ENCODE peak calls at places on chromosome 4, in five cellular contexts. K is fibroblast of mammary gland, Y is BE2C, C is cardiac muscle cell, X is cardiac fibroblast. A is an unnamed sample.

GRCh38 chr4:152087335-152087734 is 326.5 kb upstream of the GATB start:
- DNase-seq in C (no peak), Y (no peak), X (no peak), K (no peak), A (no peak)

GRCh38 chr4:8558080-8558960 is 21.9 kb upstream of the GPR78 start:
- DNase-seq in X (peak; percentile 29), K (no peak), C (peak; percentile 9), Y (no peak), A (no peak)

GRCh38 chr4:2948895-2949781 is 14.1 kb downstream of the NOP14 start:
- DNase-seq in Y (no peak), K (peak; percentile 30), C (peak; percentile 33), X (peak; percentile 43), A (peak; percentile 78)

GRCh38 chr4:101753702-101754101 is 36.8 kb upstream of the BANK1 start:
- DNase-seq in X (peak; percentile 63), C (peak; percentile 56), Y (no peak), K (peak; percentile 63), A (no peak)

GRCh38 chr4:24736066-24736465 is 59.3 kb upstream of the SOD3 start:
- DNase-seq in K (peak; percentile 52), X (peak; percentile 53), C (peak; percentile 64), Y (no peak), A (no peak)

GRCh38 chr4:16026155-16026761 is 57.6 kb downstream of the PROM1 start:
- DNase-seq in C (peak; percentile 78), Y (peak; percentile 30), K (peak; percentile 69), X (peak; percentile 75), A (peak; percentile 41)

GRCh38 chr4:101366331-101366730 is 19.0 kb upstream of the PPP3CA start:
- DNase-seq in C (peak; percentile 41), X (peak; percentile 33), K (no peak), Y (no peak), A (no peak)

GRCh38 chr4:87939978-87940690 is 35.4 kb upstream of the SPP1 start:
- DNase-seq in X (no peak), K (no peak), C (no peak), Y (no peak), A (no peak)

GRCh38 chr4:186946682-186947294 is 223.1 kb upstream of the FAT1 start:
- DNase-seq in X (peak; percentile 14), Y (peak; percentile 53), C (peak; percentile 32), K (peak; percentile 18), A (no peak)

GRCh38 chr4:150501019-150501727 is 80.8 kb upstream of the MAB21L2 start:
- DNase-seq in C (peak; percentile 87), X (peak; percentile 96), K (peak; percentile 95), Y (no peak), A (no peak)

GRCh38 chr4:121358473-121358872 is 22.3 kb downstream of the QRFPR start:
- DNase-seq in Y (no peak), C (peak; percentile 76), K (peak; percentile 78), X (peak; percentile 77), A (no peak)

GRCh38 chr4:143232277-143232676 is 47.6 kb downstream of the USP38 start:
- DNase-seq in C (no peak), K (no peak), X (no peak), Y (no peak), A (no peak)

GRCh38 chr4:168854216-168854921 is 155.7 kb downstream of the CBR4 start:
- DNase-seq in K (peak; percentile 89), Y (no peak), C (no peak), X (peak; percentile 53), A (no peak)

GRCh38 chr4:107564326-107564725 is 155.7 kb downstream of the PAPSS1 start:
- DNase-seq in X (peak; percentile 22), C (peak; percentile 65), Y (no peak), K (peak; percentile 1), A (no peak)

GRCh38 chr4:137638934-137639333 is 106.6 kb upstream of the PCDH18 start:
- DNase-seq in C (no peak), X (no peak), K (no peak), Y (no peak), A (no peak)

GRCh38 chr4:95219109-95219508 is 329.7 kb downstream of the UNC5C start:
- DNase-seq in Y (no peak), K (peak; percentile 86), C (peak; percentile 28), X (peak; percentile 92), A (no peak)

GRCh38 chr4:168848112-168848511 is 161.9 kb downstream of the CBR4 start:
- DNase-seq in X (peak; percentile 59), C (peak; percentile 53), Y (peak; percentile 45), K (peak; percentile 51), A (peak; percentile 40)

GRCh38 chr4:71283642-71284257 is 55.1 kb upstream of the SLC4A4 start:
- DNase-seq in X (no peak), K (no peak), Y (no peak), C (no peak), A (no peak)

GRCh38 chr4:96004341-96004740 is 164.4 kb downstream of the PDHA2 start:
- DNase-seq in C (no peak), X (no peak), Y (no peak), K (no peak), A (no peak)

GRCh38 chr4:59571805-59572430 is 1628.2 kb upstream of the ADGRL3 start:
- DNase-seq in Y (no peak), C (no peak), K (no peak), X (no peak), A (no peak)

DNA sequence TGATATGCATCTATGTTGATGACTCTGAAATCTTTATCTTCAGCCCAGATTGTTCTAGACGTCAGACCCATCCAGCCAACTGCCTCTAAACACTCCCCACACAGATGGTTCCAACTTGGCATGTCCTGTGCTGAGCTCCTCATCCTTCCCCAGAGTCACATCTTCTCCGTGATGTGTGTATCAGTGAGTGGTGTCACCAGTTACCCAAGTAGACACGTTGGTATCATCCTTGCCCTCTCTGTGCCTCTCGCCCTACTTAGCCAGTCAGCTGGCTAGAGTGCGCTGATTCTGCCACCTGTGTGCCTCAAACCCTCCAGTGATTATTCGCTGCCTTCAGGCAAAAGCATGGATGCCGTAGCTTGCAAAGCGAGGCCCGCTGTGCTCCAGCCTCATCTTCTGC is 18.6 kb downstream of the PRIMPOL start:
- DNase-seq in X (no peak), C (no peak), Y (no peak), K (no peak), A (no peak)
- H3K4me3 ChIP-seq in X (no peak overlapping the region), C (no peak overlapping the region), Y (no peak overlapping the region), K (no peak overlapping the region), A (no peak overlapping the region)

GRCh38 chr4:83305187-83305586 is 20.6 kb upstream of the COQ2 start:
- DNase-seq in C (peak; percentile 24), K (no peak), X (no peak), Y (no peak), A (no peak)
- TF ChIP-seq CTCF in C (no peak), K (no peak), X (no peak), Y (no peak), A (no peak)

GRCh38 chr4:105348719-105349118 is 125.1 kb downstream of the PPA2 start:
- DNase-seq in Y (no peak), C (no peak), X (no peak), K (no peak), A (no peak)

GRCh38 chr4:105345838-105346237 is 128.0 kb downstream of the PPA2 start:
- DNase-seq in K (no peak), X (no peak), C (no peak), Y (no peak), A (no peak)

GRCh38 chr4:105345358-105345757 is 128.5 kb downstream of the PPA2 start:
- DNase-seq in Y (no peak), X (no peak), C (no peak), K (no peak), A (no peak)

GRCh38 chr4:105346869-105347268 is 127.0 kb downstream of the PPA2 start:
- DNase-seq in X (no peak), Y (no peak), K (no peak), C (no peak), A (no peak)

DNA sequence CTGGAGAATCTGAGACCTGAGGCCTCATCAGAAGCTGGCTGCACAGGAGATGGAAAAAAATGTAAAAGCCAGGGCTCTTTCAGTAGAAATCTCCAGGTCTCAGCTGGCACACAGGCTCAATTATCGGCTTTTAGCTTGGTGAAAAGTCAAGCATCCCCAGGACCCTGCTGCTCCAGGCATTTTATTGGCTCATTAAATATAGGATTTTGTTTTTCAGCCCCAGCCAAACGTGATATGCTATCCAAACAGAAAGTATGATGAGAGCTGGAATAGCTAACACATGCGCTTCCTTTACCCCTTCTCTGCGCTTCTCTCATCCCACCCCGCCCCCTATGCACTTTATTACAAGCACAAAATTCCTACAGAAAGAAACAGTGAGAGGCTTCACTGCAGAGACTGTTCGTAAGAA is 130.3 kb downstream of the PPA2 start:
- DNase-seq in K (no peak), C (peak; percentile 39), X (peak; percentile 1), Y (no peak), A (no peak)
- H3K4me3 ChIP-seq in K (no peak overlapping the region), C (no peak overlapping the region), X (no peak overlapping the region), Y (no peak overlapping the region), A (no peak overlapping the region)

DNA sequence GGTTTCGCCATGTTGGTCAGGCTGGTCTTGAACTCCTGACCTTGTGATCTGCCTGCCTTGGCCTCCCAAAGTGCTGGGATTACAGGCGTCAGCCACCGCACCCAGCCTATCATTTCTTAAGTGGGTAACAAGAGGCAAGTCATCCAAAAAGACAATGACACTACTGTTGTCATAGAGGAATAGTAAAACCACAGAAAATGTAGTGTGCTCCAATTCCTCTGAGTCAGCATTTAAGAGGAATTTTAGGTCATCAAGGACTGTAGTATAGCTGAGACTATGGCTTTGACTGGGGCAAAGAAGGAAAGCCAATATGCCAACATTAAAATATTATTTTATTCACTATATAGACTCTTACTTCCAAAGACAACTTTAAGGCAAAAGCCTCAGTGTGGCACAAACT is 48.4 kb downstream of the ATP8A1 start:
- DNase-seq in K (no peak), C (no peak), X (no peak), Y (no peak), A (no peak)
- TF ChIP-seq CTCF in K (no peak), C (no peak), X (no peak), Y (no peak), A (no peak)

A was measured in testis.